ENCODE peak calls at places on chromosomes 5 and 9, in seven cellular contexts. J, H, X, N, I, C and W are unnamed samples.

GRCh38 chr5:59038169-59039002 is 455.5 kb downstream of the RAB3C start:
- DNase-seq in X (peak), I (no peak), N (no peak), H (no peak), J (no peak), C (peak), W (no peak)

GRCh38 chr9:81266674-81267073 is 422.7 kb downstream of the TLE1 start:
- DNase-seq in C (peak), I (no peak), N (no peak), J (no peak), X (peak), H (peak), W (peak)

GRCh38 chr9:136939431-136939995 is 5.0 kb downstream of the FBXW5 start:
- DNase-seq in C (no peak), N (no peak), I (peak), H (no peak), X (no peak), J (peak), W (no peak)

GRCh38 chr5:4643190-4643589 is 496.9 kb upstream of the ADAMTS16 start:
- DNase-seq in X (no peak), H (no peak), C (no peak), I (no peak), N (no peak), J (no peak), W (no peak)

GRCh38 chr9:110767559-110768063 is 99.0 kb downstream of the MUSK start:
- DNase-seq in X (peak), J (no peak), C (peak), N (no peak), I (no peak), H (no peak), W (no peak)

GRCh38 chr9:89533396-89534187 is 35.7 kb upstream of the SEMA4D start:
- DNase-seq in J (no peak), I (no peak), N (no peak), H (no peak), X (no peak), C (no peak), W (no peak)

GRCh38 chr5:41968153-41968723 is 43.2 kb downstream of the FBXO4 start:
- DNase-seq in I (no peak), N (no peak), X (no peak), C (no peak), J (no peak), H (no peak), W (no peak)

GRCh38 chr9:71909887-71910601 is 949 bp downstream of the ABHD17B start:
- DNase-seq in N (no peak), I (peak), H (peak), C (peak), X (peak), J (peak), W (no peak)

GRCh38 chr9:16335788-16336580 is 534.5 kb downstream of the BNC2 start:
- DNase-seq in X (peak), H (peak), C (peak), I (no peak), J (no peak), N (peak), W (peak)

GRCh38 chr9:77014597-77015263 is 4.7 kb upstream of the FOXB2 start:
- DNase-seq in J (no peak), C (no peak), N (no peak), X (no peak), H (no peak), I (no peak), W (no peak)

GRCh38 chr9:97855486-97855875 is 2.5 kb downstream of the FOXE1 start:
- DNase-seq in I (no peak), X (no peak), J (no peak), N (no peak), C (no peak), H (no peak), W (no peak)

GRCh38 chr9:18824095-18824666 is 208.8 kb downstream of the SAXO1 start:
- DNase-seq in X (no peak), H (peak), C (no peak), I (no peak), N (no peak), J (no peak), W (no peak)

GRCh38 chr9:127448112-127448805 is 2.9 kb downstream of the RPL12 start:
- DNase-seq in X (no peak), N (no peak), I (no peak), C (no peak), H (no peak), J (no peak), W (no peak)

GRCh38 chr5:164360589-164360988 is 855.2 kb downstream of the MAT2B start:
- DNase-seq in N (no peak), C (peak), X (peak), J (no peak), I (no peak), H (no peak), W (no peak)

GRCh38 chr5:174750720-174751119 is 26.3 kb downstream of the MSX2 start:
- DNase-seq in J (no peak), I (no peak), C (peak), N (no peak), H (peak), X (peak), W (no peak)

GRCh38 chr5:109327572-109327971 is 82.2 kb downstream of the PJA2 start:
- DNase-seq in C (no peak), J (no peak), X (no peak), H (no peak), N (no peak), I (no peak), W (no peak)
- H3K4me3 ChIP-seq in C (no peak), J (no peak), X (no peak), H (no peak), N (no peak), I (no peak), W (no peak)

GRCh38 chr9:99400184-99400731 is 178.2 kb downstream of the SEC61B start:
- DNase-seq in C (peak), X (no peak), J (no peak), I (no peak), N (no peak), H (no peak), W (no peak)
- TF ChIP-seq CTCF in C (no peak), X (no peak), J (no peak), I (no peak), N (no peak), H (no peak), W (peak)

DNA sequence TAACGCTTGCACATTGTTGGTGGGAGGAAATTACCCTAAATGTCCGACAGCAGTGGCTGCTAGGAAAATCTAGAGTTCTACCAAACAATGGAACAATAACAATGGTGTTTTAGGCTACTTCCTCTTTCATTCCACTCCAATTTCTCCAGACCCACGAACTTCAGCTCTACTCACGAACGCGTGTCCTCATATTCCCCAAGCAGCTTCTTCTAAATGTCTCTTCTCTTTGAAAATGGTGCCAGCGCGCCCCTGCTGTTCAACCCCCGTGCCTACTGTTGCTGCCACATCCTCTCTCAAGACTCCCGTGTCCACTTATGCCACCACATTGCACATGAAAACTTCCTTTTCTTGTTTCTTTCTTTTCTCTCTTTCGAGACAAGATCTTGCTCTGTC is 25.6 kb downstream of the OR2V2 start:
- DNase-seq in C (no peak), N (no peak), J (no peak), I (no peak), H (no peak), X (no peak), W (no peak)
- H3K4me3 ChIP-seq in C (no peak), N (peak), J (peak), I (no peak), H (peak), X (peak), W (no peak)

DNA sequence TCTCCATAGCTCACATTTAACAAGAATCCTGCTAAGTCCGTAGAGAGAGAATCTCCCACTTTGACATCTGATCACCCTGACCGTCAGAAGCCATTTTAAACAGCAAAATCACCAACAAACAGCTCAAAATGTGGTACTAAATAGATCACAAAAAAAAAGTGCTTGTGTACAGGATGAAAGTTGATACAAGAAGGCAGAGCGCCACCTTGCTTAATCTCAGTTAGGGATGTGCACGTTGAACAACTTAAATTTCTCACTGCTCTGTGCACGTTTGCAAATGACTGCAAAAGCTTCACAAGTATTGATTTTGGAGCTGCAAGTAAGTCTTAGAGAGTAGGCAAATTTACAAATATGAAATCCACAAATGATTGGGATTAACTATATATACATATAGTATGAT is 63.1 kb upstream of the NREP start:
- DNase-seq in C (no peak), H (no peak), X (no peak), J (no peak), I (no peak), N (no peak), W (no peak)
- TF ChIP-seq CTCF in C (no peak), H (no peak), X (no peak), J (no peak), I (no peak), N (no peak), W (no peak)

DNA sequence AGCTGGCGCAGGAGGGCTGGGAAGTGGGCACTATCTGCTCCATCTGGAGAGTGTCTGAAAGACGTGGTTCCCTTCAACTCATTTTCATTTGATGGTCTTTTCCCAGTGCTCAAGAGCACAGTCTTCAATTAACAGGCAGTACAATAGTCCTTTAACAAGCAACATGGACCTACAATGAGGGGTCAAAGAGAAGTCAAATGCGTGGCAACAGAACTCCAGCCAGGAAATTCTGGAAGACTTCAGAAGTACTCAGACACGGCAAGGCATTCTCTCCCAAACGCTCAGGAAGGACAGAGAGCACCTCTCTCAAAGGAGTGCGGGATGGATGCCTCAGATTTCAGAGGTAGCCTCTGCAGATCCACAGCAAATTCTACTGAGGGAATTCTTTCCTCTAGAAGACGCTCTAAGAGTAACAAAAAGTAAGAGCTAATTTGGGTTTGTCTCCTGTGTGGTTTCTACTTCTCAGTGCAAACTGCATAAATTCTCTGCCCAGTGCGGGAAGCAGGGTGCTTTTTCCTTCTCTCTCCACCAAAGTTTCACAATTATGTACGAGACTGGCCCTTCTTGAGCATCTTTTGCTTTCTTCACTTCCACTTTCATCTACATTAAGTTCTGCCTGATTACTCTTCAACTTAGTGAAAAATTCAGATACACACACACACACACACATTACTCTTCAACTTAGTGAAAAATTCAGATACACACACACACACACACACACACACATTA is 56.4 kb downstream of the LHFPL2 start:
- DNase-seq in J (no peak), N (no peak), C (no peak), X (no peak), I (no peak), H (no peak), W (no peak)
- H3K4me3 ChIP-seq in J (peak), N (no peak), C (no peak), X (no peak), I (no peak), H (no peak), W (no peak)

GRCh38 chr5:167049771-167050567 is 1241.5 kb upstream of the WWC1 start:
- DNase-seq in J (no peak), I (no peak), C (no peak), H (peak), N (no peak), X (no peak), W (no peak)

GRCh38 chr5:167050568-167051214 is 1240.8 kb upstream of the WWC1 start:
- DNase-seq in C (no peak), J (no peak), N (no peak), X (no peak), I (no peak), H (no peak), W (no peak)

GRCh38 chr5:167051369-167051768 is 1240.1 kb upstream of the WWC1 start:
- DNase-seq in H (no peak), X (no peak), I (no peak), C (no peak), N (no peak), J (no peak), W (no peak)

DNA sequence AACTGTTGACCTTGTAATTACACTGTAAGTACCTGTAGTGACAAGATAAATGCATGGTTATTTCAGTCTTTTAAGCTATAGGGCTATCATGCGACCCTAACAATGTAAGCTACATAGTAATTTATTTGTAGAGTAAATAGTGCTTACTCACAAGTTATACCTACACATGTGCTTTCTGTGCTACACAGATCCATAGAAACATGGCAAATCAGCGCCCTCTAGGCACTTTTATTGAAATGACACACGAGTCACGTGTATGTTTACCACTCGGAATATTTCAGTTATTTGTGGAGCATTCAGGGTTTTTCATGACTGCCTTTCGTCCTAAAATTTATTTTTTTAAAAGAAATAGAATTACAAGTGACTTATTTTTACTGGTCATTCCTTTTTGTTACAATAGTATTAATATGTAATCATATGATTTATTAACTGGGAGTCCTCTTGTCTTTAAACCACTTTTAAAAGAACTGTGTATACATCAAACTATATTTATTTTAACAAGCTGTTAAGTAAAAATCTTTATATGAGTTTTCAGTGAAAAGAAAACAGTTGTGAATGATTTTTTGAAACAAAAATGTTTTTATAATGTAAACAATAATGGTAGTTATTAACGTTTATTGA is 1242.3 kb upstream of the WWC1 start:
- DNase-seq in J (no peak), I (no peak), X (peak), C (peak), H (peak), N (peak), W (no peak)
- TF ChIP-seq CTCF in J (peak), I (peak), X (peak), C (peak), H (peak), N (no peak), W (peak)

GRCh38 chr5:139867109-139867508 is 71.5 kb downstream of the PSD2 start:
- DNase-seq in J (no peak), H (no peak), N (no peak), X (no peak), C (no peak), I (no peak), W (no peak)
- H3K4me3 ChIP-seq in J (no peak), H (no peak), N (no peak), X (no peak), C (no peak), I (no peak), W (no peak)

GRCh38 chr5:147996379-147996778 is 67.4 kb upstream of the SPINK5 start:
- DNase-seq in C (no peak), J (no peak), H (no peak), N (no peak), I (no peak), X (no peak), W (no peak)
- TF ChIP-seq CTCF in C (no peak), J (no peak), H (no peak), N (no peak), I (no peak), X (no peak), W (no peak)

GRCh38 chr9:34691556-34691955 is 480 bp upstream of the CCL19 start:
- DNase-seq in H (no peak), I (no peak), J (no peak), N (no peak), X (no peak), C (no peak), W (no peak)
- H3K4me3 ChIP-seq in H (no peak), I (no peak), J (no peak), N (no peak), X (no peak), C (no peak), W (no peak)